ENCODE peak calls at places on chromosome X, in six cellular contexts. M is stomach, W is lower leg skin, A is body of pancreas, Y is AG04450, S is prostate gland. B is an unnamed sample.

GRCh38 chrX:15714529-15714928 is 23.5 kb upstream of the CA5B start:
- DNase-seq in M (no peak), W (no peak), A (peak), Y (no peak), S (peak), B (no peak)

GRCh38 chrX:65035451-65035779 is 59.2 kb upstream of the ZC4H2 start:
- DNase-seq in M (peak), W (no peak), A (peak), Y (no peak), S (peak), B (no peak)

GRCh38 chrX:23003121-23003520 is 3.4 kb downstream of the DDX53 start:
- DNase-seq in M (no peak), W (no peak), A (no peak), Y (no peak), S (no peak), B (peak)

GRCh38 chrX:110168585-110168984 is 149.3 kb downstream of the AMMECR1 start:
- DNase-seq in M (no peak), W (no peak), A (no peak), Y (no peak), S (no peak), B (peak)

GRCh38 chrX:130786030-130786429 is 117.0 kb downstream of the ENOX2 start:
- DNase-seq in M (no peak), W (no peak), A (no peak), Y (no peak), S (no peak), B (no peak)

GRCh38 chrX:2385224-2385623 is 115.6 kb downstream of the DHRSX start:
- DNase-seq in M (no peak), W (no peak), A (no peak), Y (peak), S (no peak), B (peak)

GRCh38 chrX:47221756-47222155 is 3.3 kb downstream of the CDK16 start:
- DNase-seq in M (no peak), W (no peak), A (no peak), Y (no peak), S (no peak), B (no peak)

GRCh38 chrX:34877451-34877850 is 65.1 kb upstream of the FAM47B start:
- DNase-seq in M (no peak), W (no peak), A (no peak), Y (no peak), S (no peak), B (peak)

GRCh38 chrX:112636951-112637541 is 42.7 kb downstream of the LHFPL1 start:
- DNase-seq in M (no peak), W (no peak), A (no peak), Y (no peak), S (no peak), B (peak)

GRCh38 chrX:129652565-129653169 is 2.1 kb downstream of the APLN start:
- DNase-seq in M (no peak), W (no peak), A (no peak), Y (no peak), S (no peak), B (no peak)

GRCh38 chrX:39692796-39693195 is 405.0 kb downstream of the BCOR start:
- DNase-seq in M (no peak), W (no peak), A (no peak), Y (no peak), S (no peak), B (no peak)

GRCh38 chrX:30618160-30618765 is 35.0 kb upstream of the GK start:
- DNase-seq in M (no peak), W (no peak), A (no peak), Y (no peak), S (no peak), B (peak)

GRCh38 chrX:46649421-46650260 is 76.1 kb downstream of the CHST7 start:
- DNase-seq in M (peak), W (no peak), A (no peak), Y (no peak), S (peak), B (peak)

GRCh38 chrX:40734956-40735317 is 405 bp downstream of the MED14 start:
- DNase-seq in M (no peak), W (no peak), A (peak), Y (no peak), S (peak), B (peak)

GRCh38 chrX:33198561-33199279 is 12.6 kb downstream of the DMD start:
- DNase-seq in M (no peak), W (no peak), A (no peak), Y (no peak), S (no peak), B (no peak)

GRCh38 chrX:2391869-2392606 is 108.7 kb downstream of the DHRSX start:
- DNase-seq in M (no peak), W (no peak), A (no peak), Y (peak), S (no peak), B (peak)

GRCh38 chrX:54416965-54417364 is 23.2 kb upstream of the TSR2 start:
- DNase-seq in M (no peak), W (no peak), A (no peak), Y (no peak), S (no peak), B (no peak)

GRCh38 chrX:133897593-133898163 is 87.7 kb downstream of the GPC3 start:
- DNase-seq in M (no peak), W (no peak), A (no peak), Y (no peak), S (no peak), B (peak)

GRCh38 chrX:118536687-118537461 is 41.3 kb downstream of the DOCK11 start:
- DNase-seq in M (no peak), W (no peak), A (no peak), Y (no peak), S (no peak), B (peak)

GRCh38 chrX:123731258-123731986 is 1.4 kb downstream of the THOC2 start:
- DNase-seq in M (no peak), W (no peak), A (no peak), Y (no peak), S (no peak), B (peak)

GRCh38 chrX:53685711-53686110 is 808 bp downstream of the HUWE1 start:
- DNase-seq in M (no peak), W (no peak), A (no peak), Y (no peak), S (no peak), B (no peak)

DNA sequence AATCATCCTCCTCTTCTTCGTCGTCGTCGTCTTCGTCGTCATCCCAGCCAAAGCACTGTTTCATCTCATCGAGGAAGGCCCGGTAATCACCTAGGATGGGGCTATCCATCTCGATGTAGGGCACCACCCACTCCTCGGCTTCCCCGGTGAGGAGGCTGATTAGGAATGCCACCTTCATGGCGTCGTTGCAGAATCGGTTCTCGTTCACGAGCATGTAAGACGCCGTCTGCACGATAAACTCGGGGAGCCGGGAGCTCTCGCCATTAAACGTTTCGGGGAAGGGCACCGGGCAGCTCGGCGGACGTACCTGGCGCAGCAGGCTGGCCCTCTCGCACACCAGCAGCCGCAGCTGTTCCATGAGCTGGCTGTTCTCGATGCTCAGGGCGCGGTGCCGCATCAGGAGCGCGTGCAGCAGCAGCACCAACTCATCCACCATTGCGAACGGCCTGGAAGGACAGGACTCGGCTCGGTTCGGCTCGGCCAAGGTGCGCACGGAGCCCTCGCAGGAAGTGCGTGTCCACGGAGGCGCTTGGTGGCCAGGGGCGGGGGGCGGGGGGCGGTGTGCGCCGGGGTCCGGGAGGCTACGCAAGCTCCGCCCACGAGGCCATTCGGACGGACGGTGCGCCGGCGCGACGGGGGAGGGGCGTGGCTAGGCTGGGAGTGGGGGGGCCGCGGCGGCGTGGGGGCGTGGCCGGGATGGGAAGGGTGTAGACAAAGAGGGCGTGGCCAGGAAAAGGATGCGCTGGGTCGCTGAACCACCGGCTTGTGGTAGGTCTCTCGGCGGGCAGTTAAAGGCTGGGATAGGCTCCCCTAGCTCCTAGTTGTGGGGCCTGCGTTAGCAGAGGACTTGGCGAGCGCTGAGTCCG is at the start of gene LDOC1:
- DNase-seq in M (peak), W (peak), A (peak), Y (peak), S (peak), B (peak)
- H3K4me3 ChIP-seq in M (peak), W (peak), A (no peak), Y (peak), S (peak), B (peak)

GRCh38 chrX:68822641-68823410 is 6.0 kb upstream of the EFNB1 start:
- DNase-seq in M (no peak), W (no peak), A (no peak), Y (no peak), S (no peak), B (peak)
- TF ChIP-seq CTCF in M (peak), W (no peak), A (peak), Y (peak), S (peak), B (peak)

GRCh38 chrX:44908838-44909237 is 35.9 kb downstream of the KDM6A start:
- DNase-seq in M (no peak), W (no peak), A (no peak), Y (no peak), S (no peak), B (no peak)

GRCh38 chrX:44904542-44905115 is 31.6 kb downstream of the KDM6A start:
- DNase-seq in M (no peak), W (no peak), A (no peak), Y (no peak), S (no peak), B (no peak)

GRCh38 chrX:44906041-44906440 is 33.1 kb downstream of the KDM6A start:
- DNase-seq in M (no peak), W (no peak), A (no peak), Y (no peak), S (no peak), B (no peak)

GRCh38 chrX:44908198-44908597 is 35.2 kb downstream of the KDM6A start:
- DNase-seq in M (no peak), W (no peak), A (no peak), Y (no peak), S (no peak), B (peak)

GRCh38 chrX:44906542-44906941 is 33.6 kb downstream of the KDM6A start:
- DNase-seq in M (no peak), W (no peak), A (no peak), Y (no peak), S (no peak), B (no peak)
- H3K4me3 ChIP-seq in M (no peak), W (no peak), A (no peak), Y (no peak), S (no peak), B (no peak)

GRCh38 chrX:17707731-17708130 is 29.6 kb upstream of the SCML1 start:
- DNase-seq in M (no peak), W (no peak), A (no peak), Y (no peak), S (no peak), B (no peak)
- TF ChIP-seq CTCF in M (no peak), W (no peak), A (no peak), Y (no peak), S (no peak), B (no peak)

GRCh38 chrX:138011461-138011860 is 445.5 kb downstream of the ZIC3 start:
- DNase-seq in M (no peak), W (no peak), A (no peak), Y (no peak), S (peak), B (no peak)
- H3K4me3 ChIP-seq in M (no peak), W (no peak), A (no peak), Y (no peak), S (no peak), B (no peak)

GRCh38 chrX:10189317-10190268 is 32.8 kb downstream of the CLCN4 start:
- DNase-seq in M (peak), W (peak), A (peak), Y (no peak), S (peak), B (peak)

GRCh38 chrX:10187421-10187820 is 30.6 kb downstream of the CLCN4 start:
- DNase-seq in M (no peak), W (no peak), A (no peak), Y (no peak), S (no peak), B (no peak)

GRCh38 chrX:10186355-10186754 is 29.6 kb downstream of the CLCN4 start:
- DNase-seq in M (no peak), W (no peak), A (no peak), Y (no peak), S (no peak), B (no peak)

GRCh38 chrX:10193587-10193986 is 36.8 kb downstream of the CLCN4 start:
- DNase-seq in M (no peak), W (no peak), A (no peak), Y (no peak), S (no peak), B (no peak)

GRCh38 chrX:10190367-10190766 is 33.6 kb downstream of the CLCN4 start:
- DNase-seq in M (no peak), W (no peak), A (peak), Y (peak), S (no peak), B (peak)
- TF ChIP-seq CTCF in M (no peak), W (no peak), A (no peak), Y (peak), S (no peak), B (peak)

GRCh38 chrX:135520022-135520552 is 373 bp upstream of the INTS6L start:
- DNase-seq in M (no peak), W (no peak), A (no peak), Y (peak), S (no peak), B (peak)
- H3K4me3 ChIP-seq in M (peak), W (peak), A (no peak), Y (peak), S (peak), B (peak)

B was measured in choroid plexus epithelial cell.